ENCODE peak calls at places on chromosomes 12 and 14, in five cellular contexts. One of them, this sample, is unnamed.

GRCh38 chr12:95553202-95553943 is 2.1 kb upstream of the USP44 start:
- DNase-seq in IMR-90: no peak
- DNase-seq in left ventricle myocardium inferior: no peak
- DNase-seq in CD8-positive, alpha-beta T cell: no peak
- DNase-seq in esophagus muscularis mucosa: no peak
- DNase-seq in this sample: no peak

GRCh38 chr12:64400041-64400440 is 4.2 kb upstream of the XPOT start:
- DNase-seq in esophagus muscularis mucosa: no peak
- DNase-seq in IMR-90: peak; percentile 68
- DNase-seq in CD8-positive, alpha-beta T cell: no peak
- DNase-seq in left ventricle myocardium inferior: no peak
- DNase-seq in this sample: peak; percentile 76

GRCh38 chr12:25771062-25771461 is 187.4 kb upstream of the RASSF8 start:
- DNase-seq in IMR-90: peak; percentile 55
- DNase-seq in CD8-positive, alpha-beta T cell: no peak
- DNase-seq in left ventricle myocardium inferior: no peak
- DNase-seq in esophagus muscularis mucosa: no peak
- DNase-seq in this sample: no peak

GRCh38 chr12:17296882-17297281 is 690.9 kb upstream of the LMO3 start:
- DNase-seq in esophagus muscularis mucosa: no peak
- DNase-seq in left ventricle myocardium inferior: no peak
- DNase-seq in CD8-positive, alpha-beta T cell: no peak
- DNase-seq in IMR-90: no peak
- DNase-seq in this sample: no peak

GRCh38 chr12:86196465-86196864 is 59.7 kb downstream of the MGAT4C start:
- DNase-seq in IMR-90: no peak
- DNase-seq in left ventricle myocardium inferior: no peak
- DNase-seq in esophagus muscularis mucosa: no peak
- DNase-seq in CD8-positive, alpha-beta T cell: no peak
- DNase-seq in this sample: no peak

GRCh38 chr12:95147836-95148235 is 69.4 kb downstream of the FGD6 start:
- DNase-seq in esophagus muscularis mucosa: no peak
- DNase-seq in IMR-90: no peak
- DNase-seq in left ventricle myocardium inferior: no peak
- DNase-seq in CD8-positive, alpha-beta T cell: no peak
- DNase-seq in this sample: no peak

GRCh38 chr14:22898302-22898894 is 15.4 kb downstream of the REM2 start:
- DNase-seq in esophagus muscularis mucosa: no peak
- DNase-seq in IMR-90: peak; percentile 88
- DNase-seq in CD8-positive, alpha-beta T cell: no peak
- DNase-seq in left ventricle myocardium inferior: no peak
- DNase-seq in this sample: no peak

GRCh38 chr14:65904988-65905387 is 492.5 kb downstream of the FUT8 start:
- DNase-seq in IMR-90: no peak
- DNase-seq in CD8-positive, alpha-beta T cell: no peak
- DNase-seq in esophagus muscularis mucosa: no peak
- DNase-seq in left ventricle myocardium inferior: no peak
- DNase-seq in this sample: no peak

GRCh38 chr12:115403689-115404088 is 719.7 kb upstream of the TBX3 start:
- DNase-seq in esophagus muscularis mucosa: peak; percentile 37
- DNase-seq in IMR-90: no peak
- DNase-seq in left ventricle myocardium inferior: no peak
- DNase-seq in CD8-positive, alpha-beta T cell: no peak
- DNase-seq in this sample: no peak

GRCh38 chr14:91041450-91041849 is 19.0 kb downstream of the RPS6KA5 start:
- DNase-seq in IMR-90: no peak
- DNase-seq in CD8-positive, alpha-beta T cell: no peak
- DNase-seq in esophagus muscularis mucosa: no peak
- DNase-seq in left ventricle myocardium inferior: no peak
- DNase-seq in this sample: no peak

GRCh38 chr12:96170328-96170727 is 23.8 kb upstream of the ELK3 start:
- DNase-seq in left ventricle myocardium inferior: no peak
- DNase-seq in IMR-90: no peak
- DNase-seq in esophagus muscularis mucosa: no peak
- DNase-seq in CD8-positive, alpha-beta T cell: no peak
- DNase-seq in this sample: peak; percentile 56

GRCh38 chr14:61443481-61443880 is 122.1 kb downstream of the PRKCH start:
- DNase-seq in CD8-positive, alpha-beta T cell: no peak
- DNase-seq in esophagus muscularis mucosa: no peak
- DNase-seq in left ventricle myocardium inferior: no peak
- DNase-seq in IMR-90: no peak
- DNase-seq in this sample: no peak

GRCh38 chr12:9717070-9717925 is 15.6 kb downstream of the CLECL1 start:
- DNase-seq in IMR-90: no peak
- DNase-seq in esophagus muscularis mucosa: no peak
- DNase-seq in CD8-positive, alpha-beta T cell: no peak
- DNase-seq in left ventricle myocardium inferior: no peak
- DNase-seq in this sample: no peak
- H3K4me1 ChIP-seq in IMR-90: peaks cover 2% of the 10 kb centered on the region
- H3K4me1 ChIP-seq in esophagus muscularis mucosa: peaks cover 12% of the 10 kb centered on the region
- H3K4me1 ChIP-seq in CD8-positive, alpha-beta T cell: no peaks in the 10 kb centered on the region
- H3K4me1 ChIP-seq in left ventricle myocardium inferior: no peaks in the 10 kb centered on the region
- H3K4me1 ChIP-seq in this sample: no peaks in the 10 kb centered on the region

GRCh38 chr12:55072093-55072492 is 52.3 kb downstream of the NEUROD4 start:
- DNase-seq in left ventricle myocardium inferior: peak; percentile 55
- DNase-seq in IMR-90: no peak
- DNase-seq in CD8-positive, alpha-beta T cell: peak; percentile 87
- DNase-seq in esophagus muscularis mucosa: no peak
- DNase-seq in this sample: peak; percentile 26
- H3K4me1 ChIP-seq in left ventricle myocardium inferior: no peaks in the 10 kb centered on the region
- H3K4me1 ChIP-seq in IMR-90: no peaks in the 10 kb centered on the region
- H3K4me1 ChIP-seq in CD8-positive, alpha-beta T cell: no peaks in the 10 kb centered on the region
- H3K4me1 ChIP-seq in esophagus muscularis mucosa: no peaks in the 10 kb centered on the region
- H3K4me1 ChIP-seq in this sample: no peaks in the 10 kb centered on the region

DNA sequence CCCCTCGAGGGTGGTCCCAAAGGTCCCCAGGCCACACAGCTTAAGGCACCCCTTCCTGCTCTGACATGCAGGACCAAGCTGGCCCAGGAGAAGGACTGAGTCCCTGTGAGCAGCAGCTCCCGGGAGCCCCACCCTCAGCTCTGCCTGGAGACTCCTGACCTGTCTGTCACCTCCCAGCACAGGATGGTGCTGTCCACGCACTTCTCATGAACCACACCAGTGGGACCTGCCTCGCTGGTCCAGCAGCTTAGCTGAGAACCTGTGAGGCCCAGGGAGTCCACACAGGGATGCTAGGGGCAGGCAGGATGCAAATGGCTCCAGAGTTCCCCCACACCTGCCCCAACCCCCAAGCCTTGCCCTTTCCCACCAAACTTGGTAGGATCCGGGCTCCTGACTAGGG is 27.7 kb downstream of the CCDC85C start:
- DNase-seq in left ventricle myocardium inferior: no peak
- DNase-seq in esophagus muscularis mucosa: no peak
- DNase-seq in IMR-90: no peak
- DNase-seq in CD8-positive, alpha-beta T cell: no peak
- DNase-seq in this sample: no peak
- H3K4me1 ChIP-seq in left ventricle myocardium inferior: peaks cover 98% of the 10 kb centered on the region
- H3K4me1 ChIP-seq in esophagus muscularis mucosa: peaks cover 100% of the 10 kb centered on the region
- H3K4me1 ChIP-seq in IMR-90: peaks cover 78% of the 10 kb centered on the region
- H3K4me1 ChIP-seq in CD8-positive, alpha-beta T cell: no peaks in the 10 kb centered on the region
- H3K4me1 ChIP-seq in this sample: peaks cover 72% of the 10 kb centered on the region

GRCh38 chr12:121330692-121331091 is 21.5 kb downstream of the ANAPC5 start:
- DNase-seq in left ventricle myocardium inferior: no peak
- DNase-seq in esophagus muscularis mucosa: no peak
- DNase-seq in CD8-positive, alpha-beta T cell: no peak
- DNase-seq in IMR-90: no peak
- DNase-seq in this sample: no peak

GRCh38 chr12:121337416-121337815 is 14.8 kb downstream of the ANAPC5 start:
- DNase-seq in left ventricle myocardium inferior: no peak
- DNase-seq in esophagus muscularis mucosa: no peak
- DNase-seq in IMR-90: no peak
- DNase-seq in CD8-positive, alpha-beta T cell: no peak
- DNase-seq in this sample: no peak

GRCh38 chr12:121331268-121331667 is 20.9 kb downstream of the ANAPC5 start:
- DNase-seq in esophagus muscularis mucosa: no peak
- DNase-seq in left ventricle myocardium inferior: no peak
- DNase-seq in CD8-positive, alpha-beta T cell: no peak
- DNase-seq in IMR-90: no peak
- DNase-seq in this sample: no peak

GRCh38 chr12:121333747-121334146 is 18.5 kb downstream of the ANAPC5 start:
- DNase-seq in IMR-90: no peak
- DNase-seq in esophagus muscularis mucosa: no peak
- DNase-seq in CD8-positive, alpha-beta T cell: no peak
- DNase-seq in left ventricle myocardium inferior: no peak
- DNase-seq in this sample: no peak

DNA sequence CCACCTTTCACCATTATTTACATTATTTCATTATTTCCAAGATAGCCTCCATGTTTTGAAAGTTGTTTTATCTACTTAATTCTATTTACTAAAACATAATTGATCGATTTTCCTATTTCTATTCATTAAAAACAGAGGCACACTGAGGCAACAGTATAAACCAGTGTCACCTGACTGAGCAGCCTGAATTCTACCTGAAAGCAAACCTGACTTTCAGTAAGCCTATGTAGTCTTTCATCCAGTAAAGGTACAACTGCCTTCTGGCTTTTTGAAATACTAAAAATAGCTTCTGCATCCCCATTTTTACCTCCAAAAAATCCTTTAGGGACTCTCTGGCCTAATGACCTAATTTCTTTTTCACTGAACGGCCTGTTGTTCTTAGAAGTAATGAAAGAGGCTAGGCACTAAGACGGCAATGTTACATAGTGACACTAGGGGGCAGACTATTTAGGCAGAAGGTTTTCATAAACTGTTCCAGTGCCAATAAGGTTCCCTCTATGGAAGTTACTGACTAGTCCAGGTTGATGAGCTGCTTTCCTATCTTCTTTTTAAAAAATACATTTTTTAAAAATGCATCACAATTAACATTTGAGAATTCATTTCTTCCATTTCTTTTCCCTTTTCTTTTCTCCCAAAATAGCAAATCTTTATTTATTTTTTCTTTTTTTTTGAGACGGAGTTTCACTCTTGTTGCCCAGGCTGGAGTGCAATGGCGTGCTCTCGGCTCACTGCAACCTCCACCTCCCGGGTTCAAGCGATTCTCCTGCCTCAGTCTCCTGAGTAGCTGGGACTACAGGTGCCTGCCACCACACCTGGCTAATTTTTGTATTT is 17.5 kb downstream of the ANAPC5 start:
- DNase-seq in IMR-90: peak; percentile 78
- DNase-seq in CD8-positive, alpha-beta T cell: no peak
- DNase-seq in esophagus muscularis mucosa: no peak
- DNase-seq in left ventricle myocardium inferior: no peak
- DNase-seq in this sample: peak; percentile 38
- H3K4me1 ChIP-seq in IMR-90: no peaks in the 10 kb centered on the region
- H3K4me1 ChIP-seq in CD8-positive, alpha-beta T cell: no peaks in the 10 kb centered on the region
- H3K4me1 ChIP-seq in esophagus muscularis mucosa: peaks cover 5% of the 10 kb centered on the region
- H3K4me1 ChIP-seq in left ventricle myocardium inferior: no peaks in the 10 kb centered on the region
- H3K4me1 ChIP-seq in this sample: no peaks in the 10 kb centered on the region

DNA sequence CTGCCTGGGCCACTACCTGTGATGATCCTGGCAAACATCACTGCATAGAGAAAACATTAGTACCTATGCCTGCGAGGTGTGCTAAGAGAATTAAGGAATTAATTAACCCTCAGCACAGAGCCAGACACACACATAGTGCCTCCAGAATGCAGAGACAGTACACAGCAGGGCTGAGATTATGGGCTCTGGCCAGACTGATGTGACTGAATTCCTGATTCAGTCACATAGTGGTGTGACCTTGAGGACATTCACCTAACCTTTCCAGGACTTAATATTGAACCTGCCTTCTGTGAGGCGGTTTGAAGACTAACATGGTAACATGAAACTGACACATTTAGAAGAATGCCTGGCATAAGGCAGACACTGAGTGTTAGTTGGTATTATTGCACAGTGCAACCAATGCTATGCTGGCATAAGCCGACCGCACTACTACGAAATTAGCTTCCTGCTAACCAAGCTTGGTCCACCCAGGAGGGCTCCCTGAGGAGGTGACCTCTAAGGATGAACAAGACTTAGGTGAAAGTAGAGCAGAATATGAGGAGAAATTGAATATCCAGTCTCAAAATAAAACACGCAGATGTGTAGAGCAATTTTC is 32.0 kb upstream of the SELPLG start:
- DNase-seq in CD8-positive, alpha-beta T cell: no peak
- DNase-seq in esophagus muscularis mucosa: no peak
- DNase-seq in left ventricle myocardium inferior: no peak
- DNase-seq in IMR-90: no peak
- DNase-seq in this sample: no peak
- H3K4me1 ChIP-seq in CD8-positive, alpha-beta T cell: peaks cover 5% of the 10 kb centered on the region
- H3K4me1 ChIP-seq in esophagus muscularis mucosa: peaks cover 80% of the 10 kb centered on the region
- H3K4me1 ChIP-seq in left ventricle myocardium inferior: peaks cover 69% of the 10 kb centered on the region
- H3K4me1 ChIP-seq in IMR-90: peaks cover 28% of the 10 kb centered on the region
- H3K4me1 ChIP-seq in this sample: peaks cover 15% of the 10 kb centered on the region

DNA sequence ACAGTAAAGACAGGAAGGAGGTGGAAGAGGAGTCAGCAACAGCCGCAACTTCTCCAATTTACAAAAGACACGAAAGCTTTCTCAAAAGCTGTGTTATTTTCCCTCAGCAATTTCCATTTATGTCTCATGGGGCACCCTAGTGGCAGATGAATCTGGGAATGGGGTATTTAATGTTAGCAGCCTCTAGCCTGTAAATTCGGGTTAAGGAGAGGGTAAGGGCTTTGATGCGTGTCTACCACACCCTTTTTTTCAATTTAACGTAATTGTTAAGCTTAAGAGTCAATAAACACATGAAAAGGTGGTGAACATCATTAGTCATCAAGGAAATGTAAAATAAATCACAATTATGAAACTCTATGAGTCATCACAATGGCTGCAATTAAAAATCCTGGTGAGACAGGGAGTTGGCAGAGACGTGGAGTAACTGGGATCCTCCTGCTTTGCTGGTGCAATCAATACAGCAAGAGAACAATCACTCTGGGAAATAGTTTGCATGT is 986.4 kb downstream of the AACS start:
- DNase-seq in IMR-90: no peak
- DNase-seq in left ventricle myocardium inferior: no peak
- DNase-seq in esophagus muscularis mucosa: no peak
- DNase-seq in CD8-positive, alpha-beta T cell: no peak
- DNase-seq in this sample: peak; percentile 16
- H3K4me1 ChIP-seq in IMR-90: no peaks in the 10 kb centered on the region
- H3K4me1 ChIP-seq in left ventricle myocardium inferior: no peaks in the 10 kb centered on the region
- H3K4me1 ChIP-seq in esophagus muscularis mucosa: no peaks in the 10 kb centered on the region
- H3K4me1 ChIP-seq in CD8-positive, alpha-beta T cell: no peaks in the 10 kb centered on the region
- H3K4me1 ChIP-seq in this sample: no peaks in the 10 kb centered on the region

GRCh38 chr12:56636118-56636674 is 6.1 kb upstream of the BAZ2A start:
- DNase-seq in esophagus muscularis mucosa: peak; percentile 99
- DNase-seq in CD8-positive, alpha-beta T cell: peak; percentile 86
- DNase-seq in IMR-90: peak; percentile 80
- DNase-seq in left ventricle myocardium inferior: peak; percentile 92
- DNase-seq in this sample: peak; percentile 93

GRCh38 chr12:56635539-56636117 is 5.5 kb upstream of the BAZ2A start:
- DNase-seq in IMR-90: no peak
- DNase-seq in CD8-positive, alpha-beta T cell: peak; percentile 51
- DNase-seq in left ventricle myocardium inferior: no peak
- DNase-seq in esophagus muscularis mucosa: no peak
- DNase-seq in this sample: no peak

GRCh38 chr12:56634837-56635538 is 4.9 kb upstream of the BAZ2A start:
- DNase-seq in left ventricle myocardium inferior: peak; percentile 75
- DNase-seq in CD8-positive, alpha-beta T cell: peak; percentile 77
- DNase-seq in esophagus muscularis mucosa: peak; percentile 93
- DNase-seq in IMR-90: peak; percentile 84
- DNase-seq in this sample: peak; percentile 92

GRCh38 chr12:56637621-56638020 is 7.5 kb upstream of the BAZ2A start:
- DNase-seq in CD8-positive, alpha-beta T cell: no peak
- DNase-seq in esophagus muscularis mucosa: no peak
- DNase-seq in left ventricle myocardium inferior: no peak
- DNase-seq in IMR-90: no peak
- DNase-seq in this sample: no peak

GRCh38 chr12:56636675-56637540 is 6.8 kb upstream of the BAZ2A start:
- DNase-seq in left ventricle myocardium inferior: peak; percentile 99
- DNase-seq in CD8-positive, alpha-beta T cell: peak; percentile 93
- DNase-seq in esophagus muscularis mucosa: peak; percentile 100
- DNase-seq in IMR-90: peak; percentile 100
- DNase-seq in this sample: peak; percentile 100
- H3K4me1 ChIP-seq in left ventricle myocardium inferior: peaks cover 92% of the 10 kb centered on the region
- H3K4me1 ChIP-seq in CD8-positive, alpha-beta T cell: peaks cover 45% of the 10 kb centered on the region
- H3K4me1 ChIP-seq in esophagus muscularis mucosa: peaks cover 82% of the 10 kb centered on the region
- H3K4me1 ChIP-seq in IMR-90: peaks cover 10% of the 10 kb centered on the region
- H3K4me1 ChIP-seq in this sample: peaks cover 33% of the 10 kb centered on the region

GRCh38 chr12:47758834-47759690 is at the start of gene RAPGEF3:
- DNase-seq in IMR-90: peak; percentile 75
- DNase-seq in CD8-positive, alpha-beta T cell: peak; percentile 81
- DNase-seq in left ventricle myocardium inferior: peak; percentile 87
- DNase-seq in esophagus muscularis mucosa: peak; percentile 96
- DNase-seq in this sample: peak; percentile 91
- H3K4me1 ChIP-seq in IMR-90: peaks cover 12% of the 10 kb centered on the region
- H3K4me1 ChIP-seq in CD8-positive, alpha-beta T cell: peaks cover 12% of the 10 kb centered on the region
- H3K4me1 ChIP-seq in left ventricle myocardium inferior: peaks cover 76% of the 10 kb centered on the region
- H3K4me1 ChIP-seq in esophagus muscularis mucosa: peaks cover 33% of the 10 kb centered on the region
- H3K4me1 ChIP-seq in this sample: peaks cover 10% of the 10 kb centered on the region

This sample was measured in adrenal gland.